ENCODE peak calls at places on chromosome 19, in six cellular contexts. One of them, this sample, is unnamed.

GRCh38 chr19:11373166-11373884 is 1.1 kb upstream of the SWSAP1 start:
- DNase-seq in dorsolateral prefrontal cortex: peak
- DNase-seq in astrocyte of the cerebellum: no peak
- DNase-seq in bronchial epithelial cell: peak
- DNase-seq in NB4: peak
- DNase-seq in AG04450: no peak
- DNase-seq in this sample: no peak

GRCh38 chr19:46975918-46976782 is 43.5 kb upstream of the NPAS1 start:
- DNase-seq in dorsolateral prefrontal cortex: peak
- DNase-seq in astrocyte of the cerebellum: peak
- DNase-seq in bronchial epithelial cell: peak
- DNase-seq in NB4: no peak
- DNase-seq in AG04450: peak
- DNase-seq in this sample: no peak

GRCh38 chr19:33194884-33195710 is 967 bp downstream of the LRP3 start:
- DNase-seq in dorsolateral prefrontal cortex: no peak
- DNase-seq in astrocyte of the cerebellum: no peak
- DNase-seq in bronchial epithelial cell: no peak
- DNase-seq in NB4: peak
- DNase-seq in AG04450: no peak
- DNase-seq in this sample: no peak

GRCh38 chr19:44435441-44435840 is 12.8 kb downstream of the ZNF229 start:
- DNase-seq in dorsolateral prefrontal cortex: no peak
- DNase-seq in astrocyte of the cerebellum: no peak
- DNase-seq in bronchial epithelial cell: no peak
- DNase-seq in NB4: no peak
- DNase-seq in AG04450: no peak
- DNase-seq in this sample: no peak

GRCh38 chr19:39438270-39438934 is 2.7 kb upstream of the RPS16 start:
- DNase-seq in dorsolateral prefrontal cortex: no peak
- DNase-seq in astrocyte of the cerebellum: no peak
- DNase-seq in bronchial epithelial cell: peak
- DNase-seq in NB4: no peak
- DNase-seq in AG04450: no peak
- DNase-seq in this sample: no peak

GRCh38 chr19:4059493-4059880 is 7.2 kb downstream of the ZBTB7A start:
- DNase-seq in dorsolateral prefrontal cortex: no peak
- DNase-seq in astrocyte of the cerebellum: no peak
- DNase-seq in bronchial epithelial cell: no peak
- DNase-seq in NB4: no peak
- DNase-seq in AG04450: no peak
- DNase-seq in this sample: no peak

GRCh38 chr19:37594982-37595382 is 306 bp downstream of the ZNF540 start:
- DNase-seq in dorsolateral prefrontal cortex: peak
- DNase-seq in astrocyte of the cerebellum: peak
- DNase-seq in bronchial epithelial cell: no peak
- DNase-seq in NB4: peak
- DNase-seq in AG04450: peak
- DNase-seq in this sample: no peak

GRCh38 chr19:53511933-53512374 is 26.0 kb upstream of the ZNF331 start:
- DNase-seq in dorsolateral prefrontal cortex: peak
- DNase-seq in astrocyte of the cerebellum: no peak
- DNase-seq in bronchial epithelial cell: peak
- DNase-seq in NB4: peak
- DNase-seq in AG04450: peak
- DNase-seq in this sample: no peak

GRCh38 chr19:40982594-40983101 is 8.4 kb upstream of the CYP2B6 start:
- DNase-seq in dorsolateral prefrontal cortex: no peak
- DNase-seq in astrocyte of the cerebellum: no peak
- DNase-seq in bronchial epithelial cell: peak
- DNase-seq in NB4: no peak
- DNase-seq in AG04450: no peak
- DNase-seq in this sample: no peak

GRCh38 chr19:11574689-11575088 is 2.8 kb downstream of the ACP5 start:
- DNase-seq in dorsolateral prefrontal cortex: no peak
- DNase-seq in astrocyte of the cerebellum: no peak
- DNase-seq in bronchial epithelial cell: no peak
- DNase-seq in NB4: no peak
- DNase-seq in AG04450: no peak
- DNase-seq in this sample: no peak

GRCh38 chr19:10624585-10624984 is 768 bp upstream of the SLC44A2 start:
- DNase-seq in dorsolateral prefrontal cortex: no peak
- DNase-seq in astrocyte of the cerebellum: no peak
- DNase-seq in bronchial epithelial cell: no peak
- DNase-seq in NB4: no peak
- DNase-seq in AG04450: no peak
- DNase-seq in this sample: no peak

GRCh38 chr19:4952945-4953344 is 16.0 kb upstream of the KDM4B start:
- DNase-seq in dorsolateral prefrontal cortex: no peak
- DNase-seq in astrocyte of the cerebellum: no peak
- DNase-seq in bronchial epithelial cell: no peak
- DNase-seq in NB4: no peak
- DNase-seq in AG04450: no peak
- DNase-seq in this sample: no peak

GRCh38 chr19:19105365-19106060 is 32.8 kb downstream of the TMEM161A start:
- DNase-seq in dorsolateral prefrontal cortex: no peak
- DNase-seq in astrocyte of the cerebellum: no peak
- DNase-seq in bronchial epithelial cell: peak
- DNase-seq in NB4: peak
- DNase-seq in AG04450: no peak
- DNase-seq in this sample: no peak

GRCh38 chr19:9838324-9838723 is 3.2 kb downstream of the PIN1 start:
- DNase-seq in dorsolateral prefrontal cortex: no peak
- DNase-seq in astrocyte of the cerebellum: no peak
- DNase-seq in bronchial epithelial cell: no peak
- DNase-seq in NB4: no peak
- DNase-seq in AG04450: no peak
- DNase-seq in this sample: no peak

GRCh38 chr19:32436692-32437091 is 31.1 kb downstream of the DPY19L3 start:
- DNase-seq in dorsolateral prefrontal cortex: no peak
- DNase-seq in astrocyte of the cerebellum: no peak
- DNase-seq in bronchial epithelial cell: no peak
- DNase-seq in NB4: no peak
- DNase-seq in AG04450: no peak
- DNase-seq in this sample: no peak

GRCh38 chr19:37227996-37228395 is 10.0 kb downstream of the ZNF383 start:
- DNase-seq in dorsolateral prefrontal cortex: no peak
- DNase-seq in astrocyte of the cerebellum: no peak
- DNase-seq in bronchial epithelial cell: no peak
- DNase-seq in NB4: peak
- DNase-seq in AG04450: no peak
- DNase-seq in this sample: no peak

GRCh38 chr19:38707512-38708114 is 36.7 kb downstream of the CAPN12 start:
- DNase-seq in dorsolateral prefrontal cortex: no peak
- DNase-seq in astrocyte of the cerebellum: no peak
- DNase-seq in bronchial epithelial cell: no peak
- DNase-seq in NB4: no peak
- DNase-seq in AG04450: no peak
- DNase-seq in this sample: no peak

GRCh38 chr19:19475845-19476828 is 39.2 kb downstream of the TSSK6 start:
- DNase-seq in dorsolateral prefrontal cortex: no peak
- DNase-seq in astrocyte of the cerebellum: no peak
- DNase-seq in bronchial epithelial cell: no peak
- DNase-seq in NB4: no peak
- DNase-seq in AG04450: no peak
- DNase-seq in this sample: no peak

GRCh38 chr19:21202865-21203494 is 61.1 kb downstream of the ZNF431 start:
- DNase-seq in dorsolateral prefrontal cortex: no peak
- DNase-seq in astrocyte of the cerebellum: no peak
- DNase-seq in bronchial epithelial cell: peak
- DNase-seq in NB4: peak
- DNase-seq in AG04450: no peak
- DNase-seq in this sample: no peak

GRCh38 chr19:43731854-43732253 is 16.0 kb downstream of the IRGC start:
- DNase-seq in dorsolateral prefrontal cortex: no peak
- DNase-seq in astrocyte of the cerebellum: peak
- DNase-seq in bronchial epithelial cell: no peak
- DNase-seq in NB4: peak
- DNase-seq in AG04450: no peak
- DNase-seq in this sample: no peak

GRCh38 chr19:44694184-44694579 is 4.8 kb upstream of the CEACAM16 start:
- DNase-seq in dorsolateral prefrontal cortex: no peak
- DNase-seq in astrocyte of the cerebellum: no peak
- DNase-seq in bronchial epithelial cell: no peak
- DNase-seq in NB4: peak
- DNase-seq in AG04450: no peak
- DNase-seq in this sample: no peak

DNA sequence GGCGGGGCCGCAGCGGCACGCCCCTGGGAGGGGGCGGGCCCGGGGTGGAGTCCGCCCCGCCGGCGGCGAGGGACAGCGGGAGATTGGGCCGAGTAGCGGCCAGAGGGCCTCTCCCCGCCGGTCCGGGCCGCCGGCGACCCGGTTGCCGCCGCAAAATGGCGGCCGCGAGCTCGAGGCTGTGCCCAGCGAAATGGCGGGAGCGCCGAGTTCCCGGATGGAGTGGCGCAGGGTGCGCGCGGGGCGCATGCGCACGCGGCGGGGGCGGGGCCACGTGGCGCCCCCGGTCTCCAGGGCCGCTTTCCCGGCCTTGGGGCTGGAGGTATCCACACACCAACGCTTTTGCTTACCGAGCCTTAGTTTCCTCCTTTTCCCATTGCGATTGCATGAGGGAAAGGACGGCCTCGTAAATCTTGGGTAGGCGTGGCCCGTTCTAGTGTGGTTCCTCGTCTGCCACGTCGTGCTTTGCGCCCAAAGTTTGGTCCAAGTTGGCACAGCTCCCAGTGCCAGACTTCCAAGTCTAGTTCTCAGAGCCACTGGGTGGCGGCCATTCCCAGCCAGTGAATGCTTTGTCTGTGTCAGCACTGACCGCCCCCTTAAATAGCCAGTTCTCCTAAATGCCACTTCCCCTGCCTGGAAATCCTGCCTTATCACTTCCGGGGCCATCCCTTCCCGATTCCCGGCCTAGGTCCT is 491 bp downstream of the CIRBP start:
- DNase-seq in dorsolateral prefrontal cortex: peak
- DNase-seq in astrocyte of the cerebellum: peak
- DNase-seq in bronchial epithelial cell: peak
- DNase-seq in NB4: peak
- DNase-seq in AG04450: no peak
- DNase-seq in this sample: no peak
- TF ChIP-seq CTCF in dorsolateral prefrontal cortex: no peak
- TF ChIP-seq CTCF in astrocyte of the cerebellum: no peak
- TF ChIP-seq CTCF in bronchial epithelial cell: no peak
- TF ChIP-seq CTCF in NB4: no peak
- TF ChIP-seq CTCF in AG04450: no peak
- TF ChIP-seq CTCF in this sample: peak

GRCh38 chr19:57477191-57478008 is at the start of gene ZNF772:
- DNase-seq in dorsolateral prefrontal cortex: peak
- DNase-seq in astrocyte of the cerebellum: peak
- DNase-seq in bronchial epithelial cell: peak
- DNase-seq in NB4: peak
- DNase-seq in AG04450: peak
- DNase-seq in this sample: peak
- TF ChIP-seq CTCF in dorsolateral prefrontal cortex: peak
- TF ChIP-seq CTCF in astrocyte of the cerebellum: peak
- TF ChIP-seq CTCF in bronchial epithelial cell: peak
- TF ChIP-seq CTCF in NB4: peak
- TF ChIP-seq CTCF in AG04450: peak
- TF ChIP-seq CTCF in this sample: peak

GRCh38 chr19:35139618-35139943 is 957 bp downstream of the FXYD1 start:
- DNase-seq in dorsolateral prefrontal cortex: no peak
- DNase-seq in astrocyte of the cerebellum: no peak
- DNase-seq in bronchial epithelial cell: no peak
- DNase-seq in NB4: no peak
- DNase-seq in AG04450: no peak
- DNase-seq in this sample: no peak
- TF ChIP-seq CTCF in dorsolateral prefrontal cortex: no peak
- TF ChIP-seq CTCF in astrocyte of the cerebellum: no peak
- TF ChIP-seq CTCF in bronchial epithelial cell: peak
- TF ChIP-seq CTCF in NB4: no peak
- TF ChIP-seq CTCF in AG04450: no peak
- TF ChIP-seq CTCF in this sample: no peak

DNA sequence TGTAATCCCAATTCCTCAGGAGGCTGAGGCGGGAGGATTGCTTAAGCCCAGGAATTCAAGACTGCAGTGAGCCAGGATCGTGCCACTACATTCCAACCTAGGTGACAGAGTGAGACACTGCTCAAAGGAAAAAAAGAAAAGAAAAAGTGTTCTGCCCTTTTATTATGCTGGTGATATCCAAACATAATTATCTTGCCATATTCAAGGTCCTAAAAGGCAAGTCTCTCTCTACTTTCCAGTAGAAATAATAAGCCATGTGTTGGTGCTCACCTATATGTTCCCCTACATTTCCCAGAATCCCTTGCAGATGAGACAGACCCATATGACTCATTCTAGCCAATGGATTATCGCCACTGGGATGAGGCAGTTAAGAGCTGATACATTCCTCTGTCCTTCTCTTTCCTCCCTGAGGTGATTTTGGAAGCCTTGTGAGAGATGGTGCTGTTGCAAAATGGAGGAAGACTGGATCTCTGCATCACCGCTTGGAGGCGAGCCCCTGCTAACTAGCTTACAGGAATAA is 58.3 kb upstream of the MRI1 start:
- DNase-seq in dorsolateral prefrontal cortex: no peak
- DNase-seq in astrocyte of the cerebellum: no peak
- DNase-seq in bronchial epithelial cell: no peak
- DNase-seq in NB4: no peak
- DNase-seq in AG04450: no peak
- DNase-seq in this sample: no peak
- TF ChIP-seq CTCF in dorsolateral prefrontal cortex: no peak
- TF ChIP-seq CTCF in astrocyte of the cerebellum: no peak
- TF ChIP-seq CTCF in bronchial epithelial cell: no peak
- TF ChIP-seq CTCF in NB4: no peak
- TF ChIP-seq CTCF in AG04450: no peak
- TF ChIP-seq CTCF in this sample: no peak

This sample was measured in chondrocyte.